ENCODE peak calls at places on chromosomes 1 and 21, in five cellular contexts. One of them, this sample, is unnamed. For H3K4me1, the result is how much of the 10 kb centered on the place peaks cover.

GRCh38 chr1:155167166-155168104 is 5.7 kb downstream of the KRTCAP2 start:
- DNase-seq in K562: peak
- DNase-seq in GM12878: no peak
- DNase-seq in HepG2: peak
- DNase-seq in H1: peak
- DNase-seq in this sample: peak

GRCh38 chr1:25568834-25569598 is 25.6 kb downstream of the LDLRAP1 start:
- DNase-seq in K562: peak
- DNase-seq in GM12878: no peak
- DNase-seq in HepG2: peak
- DNase-seq in H1: no peak
- DNase-seq in this sample: peak

GRCh38 chr1:186102559-186103148 is 272.4 kb downstream of the TPR start:
- DNase-seq in K562: no peak
- DNase-seq in GM12878: no peak
- DNase-seq in HepG2: no peak
- DNase-seq in H1: no peak
- DNase-seq in this sample: no peak

GRCh38 chr21:42721341-42721824 is 68.0 kb downstream of the PDE9A start:
- DNase-seq in K562: no peak
- DNase-seq in GM12878: no peak
- DNase-seq in HepG2: peak
- DNase-seq in H1: no peak
- DNase-seq in this sample: no peak

GRCh38 chr1:19007491-19008441 is 51.3 kb upstream of the IFFO2 start:
- DNase-seq in K562: no peak
- DNase-seq in GM12878: no peak
- DNase-seq in HepG2: peak
- DNase-seq in H1: peak
- DNase-seq in this sample: no peak

GRCh38 chr21:40041446-40041845 is 174.2 kb downstream of the PCP4 start:
- DNase-seq in K562: no peak
- DNase-seq in GM12878: no peak
- DNase-seq in HepG2: no peak
- DNase-seq in H1: no peak
- DNase-seq in this sample: no peak

GRCh38 chr1:186094170-186094569 is 280.9 kb downstream of the TPR start:
- DNase-seq in K562: no peak
- DNase-seq in GM12878: no peak
- DNase-seq in HepG2: no peak
- DNase-seq in H1: no peak
- DNase-seq in this sample: no peak

GRCh38 chr1:41668967-41669366 is 184.5 kb upstream of the EDN2 start:
- DNase-seq in K562: no peak
- DNase-seq in GM12878: no peak
- DNase-seq in HepG2: no peak
- DNase-seq in H1: no peak
- DNase-seq in this sample: no peak

GRCh38 chr1:202162418-202163280 is 2.2 kb upstream of the PTPN7 start:
- DNase-seq in K562: peak
- DNase-seq in GM12878: no peak
- DNase-seq in HepG2: no peak
- DNase-seq in H1: no peak
- DNase-seq in this sample: no peak

GRCh38 chr1:216766633-216767325 is 43.5 kb upstream of the ESRRG start:
- DNase-seq in K562: no peak
- DNase-seq in GM12878: no peak
- DNase-seq in HepG2: no peak
- DNase-seq in H1: no peak
- DNase-seq in this sample: no peak

GRCh38 chr1:226653311-226653921 is 85.7 kb downstream of the ITPKB start:
- DNase-seq in K562: no peak
- DNase-seq in GM12878: no peak
- DNase-seq in HepG2: no peak
- DNase-seq in H1: no peak
- DNase-seq in this sample: no peak

GRCh38 chr21:34690041-34690792 is 21.4 kb downstream of the CLIC6 start:
- DNase-seq in K562: no peak
- DNase-seq in GM12878: no peak
- DNase-seq in HepG2: no peak
- DNase-seq in H1: no peak
- DNase-seq in this sample: peak

GRCh38 chr1:67110352-67110751 is 24.4 kb downstream of the C1orf141 start:
- DNase-seq in K562: no peak
- DNase-seq in GM12878: no peak
- DNase-seq in HepG2: no peak
- DNase-seq in H1: no peak
- DNase-seq in this sample: no peak

GRCh38 chr1:35111106-35111505 is 31.9 kb downstream of the ZMYM1 start:
- DNase-seq in K562: no peak
- DNase-seq in GM12878: no peak
- DNase-seq in HepG2: peak
- DNase-seq in H1: no peak
- DNase-seq in this sample: no peak

GRCh38 chr1:39890880-39891279 is 7.6 kb upstream of the TRIT1 start:
- DNase-seq in K562: no peak
- DNase-seq in GM12878: no peak
- DNase-seq in HepG2: no peak
- DNase-seq in H1: no peak
- DNase-seq in this sample: no peak

GRCh38 chr1:88890790-88891317 is 513 bp downstream of the GTF2B start:
- DNase-seq in K562: no peak
- DNase-seq in GM12878: no peak
- DNase-seq in HepG2: peak
- DNase-seq in H1: no peak
- DNase-seq in this sample: no peak

GRCh38 chr1:147892216-147892615 is 10.4 kb upstream of the GJA8 start:
- DNase-seq in K562: no peak
- DNase-seq in GM12878: no peak
- DNase-seq in HepG2: no peak
- DNase-seq in H1: no peak
- DNase-seq in this sample: peak

GRCh38 chr1:151346769-151347522 is at the start of gene RFX5:
- DNase-seq in K562: peak
- DNase-seq in GM12878: peak
- DNase-seq in HepG2: peak
- DNase-seq in H1: peak
- DNase-seq in this sample: peak

GRCh38 chr1:228085287-228085926 is 2.9 kb downstream of the ARF1 start:
- DNase-seq in K562: peak
- DNase-seq in GM12878: no peak
- DNase-seq in HepG2: peak
- DNase-seq in H1: no peak
- DNase-seq in this sample: no peak
- H3K4me1 ChIP-seq in K562: half or more
- H3K4me1 ChIP-seq in GM12878: half or more
- H3K4me1 ChIP-seq in HepG2: half or more
- H3K4me1 ChIP-seq in H1: under half
- H3K4me1 ChIP-seq in this sample: half or more

GRCh38 chr1:246811985-246812384 is 87.8 kb downstream of the SCCPDH start:
- DNase-seq in K562: no peak
- DNase-seq in GM12878: no peak
- DNase-seq in HepG2: no peak
- DNase-seq in H1: no peak
- DNase-seq in this sample: no peak
- TF ChIP-seq ZNF274 in K562: no peak
- TF ChIP-seq ZNF274 in GM12878: no peak
- TF ChIP-seq ZNF274 in HepG2: no peak
- TF ChIP-seq ZNF274 in H1: no peak
- TF ChIP-seq ZNF274 in this sample: no peak

DNA sequence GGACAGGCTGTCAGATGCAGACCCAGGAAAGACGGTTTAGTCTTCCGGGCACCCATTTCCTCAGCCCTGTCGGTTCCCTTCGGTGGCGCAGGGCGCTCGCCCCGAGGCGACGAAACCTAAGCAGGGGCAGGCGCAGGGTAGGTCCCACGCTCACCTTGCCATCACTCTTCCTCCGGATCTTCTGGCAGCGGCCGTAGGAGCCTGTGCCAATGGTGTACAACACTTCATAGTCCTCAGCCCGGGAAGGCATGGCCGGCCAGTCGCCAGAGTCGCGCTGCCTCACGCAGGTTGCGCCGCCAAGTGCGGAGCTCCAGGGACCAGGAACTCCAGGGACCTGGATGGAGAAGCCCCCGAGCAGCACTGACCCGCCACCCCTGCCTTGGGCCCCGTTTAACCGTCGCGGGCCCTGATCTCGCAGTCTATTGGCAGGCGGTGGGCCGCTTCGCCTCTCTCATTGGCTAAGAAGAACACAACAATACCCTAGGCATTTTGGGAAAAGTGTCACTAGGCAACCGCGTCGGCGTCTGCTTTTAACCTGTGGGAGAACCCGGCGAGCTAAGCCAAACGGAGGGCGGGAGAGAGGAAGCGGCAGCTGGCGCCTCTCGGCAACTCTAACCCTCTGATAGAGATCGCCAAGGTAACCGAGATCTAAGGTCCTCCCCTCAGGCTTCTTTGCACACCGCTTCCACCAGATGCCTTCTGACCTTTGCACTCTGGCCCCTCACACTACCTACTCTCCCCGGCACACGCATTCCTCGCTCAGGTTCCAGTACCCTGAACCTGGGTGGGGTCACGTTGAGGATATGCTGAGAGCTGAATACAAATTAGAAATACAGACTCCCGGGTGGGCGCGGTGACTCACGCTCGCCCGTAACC is at the start of gene NEK2:
- DNase-seq in K562: peak
- DNase-seq in GM12878: peak
- DNase-seq in HepG2: peak
- DNase-seq in H1: peak
- DNase-seq in this sample: peak
- TF ChIP-seq POLR2A in K562: peak
- TF ChIP-seq POLR2A in GM12878: peak
- TF ChIP-seq POLR2A in HepG2: peak
- TF ChIP-seq POLR2A in H1: peak
- TF ChIP-seq POLR2A in this sample: peak

GRCh38 chr1:13731897-13732296 is 31.9 kb downstream of the PRDM2 start:
- DNase-seq in K562: no peak
- DNase-seq in GM12878: no peak
- DNase-seq in HepG2: no peak
- DNase-seq in H1: no peak
- DNase-seq in this sample: no peak
- H3K4me1 ChIP-seq in K562: under half
- H3K4me1 ChIP-seq in GM12878: half or more
- H3K4me1 ChIP-seq in HepG2: under half
- H3K4me1 ChIP-seq in H1: under half
- H3K4me1 ChIP-seq in this sample: under half

GRCh38 chr1:114758251-114758832 is 558 bp upstream of the CSDE1 start:
- DNase-seq in K562: no peak
- DNase-seq in GM12878: no peak
- DNase-seq in HepG2: peak
- DNase-seq in H1: no peak
- DNase-seq in this sample: no peak
- TF ChIP-seq ZNF274 in K562: no peak
- TF ChIP-seq ZNF274 in GM12878: no peak
- TF ChIP-seq ZNF274 in HepG2: no peak
- TF ChIP-seq ZNF274 in H1: no peak
- TF ChIP-seq ZNF274 in this sample: no peak

This sample was measured in HCT116.